ENCODE peak calls at places on chromosomes 2 and 18, in six cellular contexts. One of them, this sample, is unnamed.

GRCh38 chr2:234251326-234252271 is 201.1 kb downstream of the SPP2 start:
- DNase-seq in progenitor cell of endocrine pancreas: no peak
- DNase-seq in PC-3: peak; percentile 97
- DNase-seq in M059J: peak; percentile 99
- DNase-seq in activated effector memory CD4-positive, alpha-beta T cell treated with anti-CD3 and anti-CD28 coated beads, Interleukin-2, amount 50 U/mL, for 16 hours: no peak
- DNase-seq in mesendoderm: no peak
- DNase-seq in this sample: peak; percentile 93

GRCh38 chr2:105568323-105568610 is 169.4 kb upstream of the FHL2 start:
- DNase-seq in PC-3: no peak
- DNase-seq in M059J: no peak
- DNase-seq in activated effector memory CD4-positive, alpha-beta T cell treated with anti-CD3 and anti-CD28 coated beads, Interleukin-2, amount 50 U/mL, for 16 hours: no peak
- DNase-seq in progenitor cell of endocrine pancreas: no peak
- DNase-seq in mesendoderm: no peak
- DNase-seq in this sample: no peak

GRCh38 chr2:147663153-147663961 is 181.5 kb upstream of the ACVR2A start:
- DNase-seq in mesendoderm: no peak
- DNase-seq in M059J: no peak
- DNase-seq in progenitor cell of endocrine pancreas: no peak
- DNase-seq in PC-3: no peak
- DNase-seq in activated effector memory CD4-positive, alpha-beta T cell treated with anti-CD3 and anti-CD28 coated beads, Interleukin-2, amount 50 U/mL, for 16 hours: no peak
- DNase-seq in this sample: no peak

GRCh38 chr2:161995553-161996016 is 78.4 kb downstream of the DPP4 start:
- DNase-seq in PC-3: no peak
- DNase-seq in mesendoderm: no peak
- DNase-seq in activated effector memory CD4-positive, alpha-beta T cell treated with anti-CD3 and anti-CD28 coated beads, Interleukin-2, amount 50 U/mL, for 16 hours: no peak
- DNase-seq in M059J: no peak
- DNase-seq in progenitor cell of endocrine pancreas: no peak
- DNase-seq in this sample: no peak

GRCh38 chr2:429575-430254 is 141.8 kb upstream of the ALKAL2 start:
- DNase-seq in progenitor cell of endocrine pancreas: no peak
- DNase-seq in activated effector memory CD4-positive, alpha-beta T cell treated with anti-CD3 and anti-CD28 coated beads, Interleukin-2, amount 50 U/mL, for 16 hours: no peak
- DNase-seq in M059J: no peak
- DNase-seq in PC-3: no peak
- DNase-seq in mesendoderm: no peak
- DNase-seq in this sample: no peak

GRCh38 chr2:216139884-216140283 is 30.7 kb downstream of the XRCC5 start:
- DNase-seq in M059J: peak; percentile 16
- DNase-seq in progenitor cell of endocrine pancreas: no peak
- DNase-seq in PC-3: peak; percentile 43
- DNase-seq in mesendoderm: peak; percentile 73
- DNase-seq in activated effector memory CD4-positive, alpha-beta T cell treated with anti-CD3 and anti-CD28 coated beads, Interleukin-2, amount 50 U/mL, for 16 hours: no peak
- DNase-seq in this sample: no peak

GRCh38 chr2:159199751-159200465 is 86.6 kb downstream of the WDSUB1 start:
- DNase-seq in activated effector memory CD4-positive, alpha-beta T cell treated with anti-CD3 and anti-CD28 coated beads, Interleukin-2, amount 50 U/mL, for 16 hours: no peak
- DNase-seq in M059J: peak; percentile 7
- DNase-seq in mesendoderm: peak; percentile 57
- DNase-seq in PC-3: no peak
- DNase-seq in progenitor cell of endocrine pancreas: no peak
- DNase-seq in this sample: no peak

GRCh38 chr2:96763511-96764252 is 3.0 kb downstream of the CNNM4 start:
- DNase-seq in activated effector memory CD4-positive, alpha-beta T cell treated with anti-CD3 and anti-CD28 coated beads, Interleukin-2, amount 50 U/mL, for 16 hours: no peak
- DNase-seq in PC-3: peak; percentile 47
- DNase-seq in M059J: no peak
- DNase-seq in progenitor cell of endocrine pancreas: no peak
- DNase-seq in mesendoderm: peak; percentile 60
- DNase-seq in this sample: no peak

GRCh38 chr2:127208313-127208712 is 11.8 kb downstream of the CYP27C1 start:
- DNase-seq in activated effector memory CD4-positive, alpha-beta T cell treated with anti-CD3 and anti-CD28 coated beads, Interleukin-2, amount 50 U/mL, for 16 hours: no peak
- DNase-seq in PC-3: peak; percentile 39
- DNase-seq in M059J: peak; percentile 82
- DNase-seq in mesendoderm: peak; percentile 71
- DNase-seq in progenitor cell of endocrine pancreas: no peak
- DNase-seq in this sample: no peak

GRCh38 chr2:190468814-190469569 is 60.8 kb downstream of the MFSD6 start:
- DNase-seq in activated effector memory CD4-positive, alpha-beta T cell treated with anti-CD3 and anti-CD28 coated beads, Interleukin-2, amount 50 U/mL, for 16 hours: no peak
- DNase-seq in mesendoderm: no peak
- DNase-seq in progenitor cell of endocrine pancreas: no peak
- DNase-seq in M059J: peak; percentile 95
- DNase-seq in PC-3: peak; percentile 98
- DNase-seq in this sample: peak; percentile 76

GRCh38 chr2:102103992-102104871 is 38.3 kb upstream of the IL1R1 start:
- DNase-seq in PC-3: no peak
- DNase-seq in activated effector memory CD4-positive, alpha-beta T cell treated with anti-CD3 and anti-CD28 coated beads, Interleukin-2, amount 50 U/mL, for 16 hours: peak; percentile 87
- DNase-seq in mesendoderm: no peak
- DNase-seq in M059J: peak; percentile 95
- DNase-seq in progenitor cell of endocrine pancreas: no peak
- DNase-seq in this sample: no peak

GRCh38 chr2:191245869-191246531 is 796 bp downstream of the MYO1B start:
- DNase-seq in mesendoderm: peak; percentile 96
- DNase-seq in progenitor cell of endocrine pancreas: peak; percentile 79
- DNase-seq in M059J: peak; percentile 50
- DNase-seq in activated effector memory CD4-positive, alpha-beta T cell treated with anti-CD3 and anti-CD28 coated beads, Interleukin-2, amount 50 U/mL, for 16 hours: peak; percentile 64
- DNase-seq in PC-3: peak; percentile 75
- DNase-seq in this sample: peak; percentile 38

GRCh38 chr2:231904161-231904611 is 22.0 kb downstream of the NPPC start:
- DNase-seq in PC-3: no peak
- DNase-seq in M059J: no peak
- DNase-seq in activated effector memory CD4-positive, alpha-beta T cell treated with anti-CD3 and anti-CD28 coated beads, Interleukin-2, amount 50 U/mL, for 16 hours: peak; percentile 37
- DNase-seq in mesendoderm: no peak
- DNase-seq in progenitor cell of endocrine pancreas: no peak
- DNase-seq in this sample: no peak

GRCh38 chr18:41972067-41973000 is 17.3 kb downstream of the PIK3C3 start:
- DNase-seq in PC-3: no peak
- DNase-seq in progenitor cell of endocrine pancreas: no peak
- DNase-seq in M059J: peak; percentile 10
- DNase-seq in activated effector memory CD4-positive, alpha-beta T cell treated with anti-CD3 and anti-CD28 coated beads, Interleukin-2, amount 50 U/mL, for 16 hours: no peak
- DNase-seq in mesendoderm: no peak
- DNase-seq in this sample: no peak

GRCh38 chr18:58135170-58135569 is 91.1 kb downstream of the NEDD4L start:
- DNase-seq in activated effector memory CD4-positive, alpha-beta T cell treated with anti-CD3 and anti-CD28 coated beads, Interleukin-2, amount 50 U/mL, for 16 hours: no peak
- DNase-seq in M059J: peak; percentile 96
- DNase-seq in mesendoderm: no peak
- DNase-seq in PC-3: peak; percentile 60
- DNase-seq in progenitor cell of endocrine pancreas: no peak
- DNase-seq in this sample: no peak